ENCODE peak calls at places on chromosomes 6 and 20, in six cellular contexts. I is iPS DF 6.9; E is RWPE2; Y is CD8-positive, alpha-beta T cell; H is left lung; O is aorta. M is an unnamed sample.

GRCh38 chr6:129705212-129705611 is 4.8 kb downstream of the ARHGAP18 start:
- DNase-seq in I (no peak), E (no peak), Y (no peak), H (no peak), O (no peak), M (no peak)

GRCh38 chr6:38141716-38142115 is 322.2 kb downstream of the ZFAND3 start:
- DNase-seq in I (no peak), E (no peak), Y (no peak), H (no peak), O (no peak), M (no peak)

GRCh38 chr6:43310137-43310536 is 1.5 kb upstream of the CRIP3 start:
- DNase-seq in I (no peak), E (no peak), Y (no peak), H (no peak), O (no peak), M (no peak)

GRCh38 chr20:1130849-1131248 is 12.4 kb downstream of the PSMF1 start:
- DNase-seq in I (no peak), E (no peak), Y (no peak), H (peak; percentile 93), O (peak; percentile 64), M (no peak)

GRCh38 chr6:129709909-129710721 is at the start of gene ARHGAP18:
- DNase-seq in I (peak; percentile 81), E (peak; percentile 94), Y (peak; percentile 61), H (peak; percentile 97), O (peak; percentile 95), M (peak; percentile 62)

GRCh38 chr6:43060034-43060754 is 763 bp downstream of the KLC4 start:
- DNase-seq in I (no peak), E (no peak), Y (no peak), H (no peak), O (no peak), M (no peak)

GRCh38 chr6:57135885-57136284 is 36.2 kb upstream of the BAG2 start:
- DNase-seq in I (no peak), E (no peak), Y (no peak), H (no peak), O (no peak), M (no peak)

GRCh38 chr6:75206338-75207210 is 721 bp upstream of the COL12A1 start:
- DNase-seq in I (no peak), E (no peak), Y (no peak), H (peak; percentile 74), O (peak; percentile 55), M (no peak)

GRCh38 chr6:15481414-15481813 is 181.4 kb downstream of the DTNBP1 start:
- DNase-seq in I (no peak), E (no peak), Y (no peak), H (no peak), O (no peak), M (no peak)

GRCh38 chr6:74137910-74138309 is 441.9 kb downstream of the CD109 start:
- DNase-seq in I (no peak), E (no peak), Y (no peak), H (no peak), O (no peak), M (no peak)

GRCh38 chr20:20850407-20850806 is 138.0 kb upstream of the RALGAPA2 start:
- DNase-seq in I (no peak), E (no peak), Y (no peak), H (no peak), O (no peak), M (no peak)
- H3K4me1 ChIP-seq in I (no peaks in the 10 kb centered on the region), E (no peaks in the 10 kb centered on the region), Y (no peaks in the 10 kb centered on the region), H (no peaks in the 10 kb centered on the region), O (no peaks in the 10 kb centered on the region), M (no peaks in the 10 kb centered on the region)

DNA sequence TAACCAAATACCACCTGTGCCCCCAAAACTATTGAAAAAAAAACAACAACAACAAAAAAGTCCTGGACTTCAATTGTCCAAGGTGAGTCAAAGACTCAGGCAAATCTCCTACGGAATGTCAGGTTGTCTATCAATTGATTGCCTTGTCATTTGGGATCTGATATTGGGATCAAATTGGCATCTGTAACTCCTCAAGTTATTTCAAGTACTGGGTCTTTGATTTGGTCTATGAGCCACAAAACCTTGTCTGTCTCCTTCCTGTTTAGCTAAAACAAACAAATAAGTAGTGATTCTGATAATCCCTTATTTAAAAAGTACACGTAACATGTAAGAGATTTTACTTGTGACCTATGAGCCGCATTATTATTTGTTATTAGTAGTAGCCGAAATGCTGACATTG is 231.6 kb upstream of the ZNF217 start:
- DNase-seq in I (no peak), E (no peak), Y (no peak), H (no peak), O (no peak), M (no peak)
- H3K4me1 ChIP-seq in I (no peaks in the 10 kb centered on the region), E (peaks cover 34% of the 10 kb centered on the region), Y (peaks cover 26% of the 10 kb centered on the region), H (peaks cover 28% of the 10 kb centered on the region), O (no peaks in the 10 kb centered on the region), M (no peaks in the 10 kb centered on the region)

GRCh38 chr6:10588562-10589428 is 67.6 kb downstream of the GCNT2 start:
- DNase-seq in I (no peak), E (no peak), Y (no peak), H (no peak), O (no peak), M (no peak)
- H3K4me1 ChIP-seq in I (peaks cover 27% of the 10 kb centered on the region), E (no peaks in the 10 kb centered on the region), Y (no peaks in the 10 kb centered on the region), H (peaks cover 11% of the 10 kb centered on the region), O (peaks cover 4% of the 10 kb centered on the region), M (peaks cover 9% of the 10 kb centered on the region)

DNA sequence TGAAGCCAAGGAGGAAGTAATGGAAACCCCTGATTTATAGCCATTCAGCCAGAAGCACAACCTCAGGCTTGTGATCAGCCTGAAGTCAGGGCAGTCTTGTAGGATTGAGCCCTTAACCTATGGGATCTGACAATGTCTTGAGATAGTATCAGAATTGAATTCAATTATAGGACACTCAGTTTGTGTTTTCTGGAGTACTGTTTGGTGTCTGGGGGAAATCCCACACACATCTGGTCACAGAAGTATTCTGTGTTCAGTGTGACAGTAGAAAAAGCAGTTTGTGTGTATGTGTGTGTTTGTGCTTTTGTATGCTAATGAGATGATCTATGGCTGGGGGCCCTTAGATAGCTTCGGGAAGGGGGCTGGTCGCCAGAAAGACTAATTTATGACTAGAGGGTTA is 5.7 kb downstream of the NT5E start:
- DNase-seq in I (no peak), E (no peak), Y (no peak), H (no peak), O (no peak), M (no peak)
- H3K4me1 ChIP-seq in I (no peaks in the 10 kb centered on the region), E (peaks cover 64% of the 10 kb centered on the region), Y (peaks cover 85% of the 10 kb centered on the region), H (peaks cover 10% of the 10 kb centered on the region), O (peaks cover 3% of the 10 kb centered on the region), M (peaks cover under 1% of the 10 kb centered on the region)

GRCh38 chr20:5654557-5654956 is 95.6 kb upstream of the SHLD1 start:
- DNase-seq in I (no peak), E (no peak), Y (no peak), H (no peak), O (no peak), M (no peak)

GRCh38 chr20:5657873-5658200 is 92.4 kb upstream of the SHLD1 start:
- DNase-seq in I (no peak), E (no peak), Y (no peak), H (no peak), O (no peak), M (no peak)

GRCh38 chr20:5657190-5657872 is 92.9 kb upstream of the SHLD1 start:
- DNase-seq in I (no peak), E (peak; percentile 89), Y (no peak), H (no peak), O (peak; percentile 55), M (no peak)

GRCh38 chr20:5658897-5659296 is 91.3 kb upstream of the SHLD1 start:
- DNase-seq in I (no peak), E (peak; percentile 66), Y (peak; percentile 4), H (no peak), O (peak; percentile 86), M (no peak)

GRCh38 chr20:5656136-5656535 is 94.1 kb upstream of the SHLD1 start:
- DNase-seq in I (no peak), E (no peak), Y (no peak), H (no peak), O (no peak), M (no peak)
- H3K4me1 ChIP-seq in I (peaks cover 3% of the 10 kb centered on the region), E (peaks cover 75% of the 10 kb centered on the region), Y (peaks cover 16% of the 10 kb centered on the region), H (peaks cover 93% of the 10 kb centered on the region), O (no peaks in the 10 kb centered on the region), M (peaks cover 1% of the 10 kb centered on the region)

DNA sequence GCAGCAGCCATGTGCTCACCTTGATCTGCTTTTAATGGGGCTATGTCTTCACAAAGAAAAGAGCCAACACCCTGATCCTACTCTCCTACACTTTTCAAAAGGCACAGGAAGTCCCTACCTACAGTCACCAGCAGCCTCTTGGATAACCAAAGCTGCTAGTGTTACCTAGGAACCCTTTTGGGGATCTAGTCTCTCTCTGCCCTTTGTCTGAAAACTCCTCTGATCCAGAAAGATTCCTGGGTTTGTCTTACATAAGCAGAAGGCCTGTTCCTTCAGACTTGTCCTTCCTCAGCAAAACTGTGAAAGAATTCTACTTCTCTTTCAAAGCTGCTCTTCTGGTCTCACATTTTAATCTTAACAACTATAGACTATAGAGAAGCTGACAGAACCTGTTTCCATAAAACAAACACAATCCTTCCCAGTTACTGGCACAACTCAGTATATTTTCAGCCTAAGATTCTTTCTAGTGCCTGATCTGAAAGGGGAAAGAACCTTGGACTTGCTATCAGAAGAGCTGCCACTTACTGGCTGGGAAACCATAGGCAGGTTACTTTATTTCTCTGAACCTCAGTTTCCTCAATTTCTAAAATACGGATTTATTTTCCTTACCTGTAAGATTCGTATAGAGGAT is 2.9 kb downstream of the PLAGL2 start:
- DNase-seq in I (no peak), E (no peak), Y (no peak), H (no peak), O (no peak), M (no peak)
- H3K4me1 ChIP-seq in I (peaks cover 3% of the 10 kb centered on the region), E (peaks cover 53% of the 10 kb centered on the region), Y (peaks cover 51% of the 10 kb centered on the region), H (peaks cover 89% of the 10 kb centered on the region), O (peaks cover 3% of the 10 kb centered on the region), M (peaks cover 2% of the 10 kb centered on the region)

GRCh38 chr6:157092736-157093135 is 230.6 kb downstream of the TMEM242 start:
- DNase-seq in I (no peak), E (no peak), Y (no peak), H (no peak), O (no peak), M (no peak)

GRCh38 chr6:157091243-157091642 is 232.1 kb downstream of the TMEM242 start:
- DNase-seq in I (no peak), E (no peak), Y (no peak), H (no peak), O (no peak), M (no peak)

GRCh38 chr6:157093555-157093954 is 229.8 kb downstream of the TMEM242 start:
- DNase-seq in I (no peak), E (no peak), Y (no peak), H (no peak), O (no peak), M (no peak)

GRCh38 chr6:157090736-157091135 is 232.6 kb downstream of the TMEM242 start:
- DNase-seq in I (peak; percentile 33), E (no peak), Y (no peak), H (no peak), O (no peak), M (no peak)

DNA sequence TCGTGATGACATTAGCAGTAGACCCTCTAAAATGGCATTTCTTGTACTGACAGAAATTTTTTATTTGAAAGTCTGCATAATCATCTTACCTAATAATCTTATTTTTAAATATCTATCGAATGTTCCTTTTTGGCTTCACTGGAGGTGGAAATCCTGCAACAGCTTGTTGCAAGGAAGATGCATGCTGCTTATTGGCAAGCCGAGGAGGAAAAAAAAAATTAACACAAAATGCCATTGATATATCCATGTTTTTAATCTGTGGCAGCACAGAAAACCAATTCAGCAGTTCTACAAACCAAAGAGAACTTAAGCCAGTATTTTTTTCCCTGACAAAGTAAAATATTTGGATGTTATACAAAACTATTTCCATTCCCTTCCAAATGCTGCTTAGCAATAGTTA is 231.5 kb downstream of the TMEM242 start:
- DNase-seq in I (no peak), E (no peak), Y (no peak), H (no peak), O (no peak), M (no peak)
- H3K4me1 ChIP-seq in I (peaks cover 10% of the 10 kb centered on the region), E (no peaks in the 10 kb centered on the region), Y (no peaks in the 10 kb centered on the region), H (peaks cover 8% of the 10 kb centered on the region), O (no peaks in the 10 kb centered on the region), M (no peaks in the 10 kb centered on the region)